ENCODE peak calls at places on chromosomes 5 and 9, in six cellular contexts. K is GM12892, T is HepG2, Q is SK-N-SH, R is H1, S is K562. O is an unnamed sample.

GRCh38 chr9:101601904-101602765 is 7.4 kb upstream of the PPP3R2 start:
- DNase-seq in K (no peak), T (peak; percentile 46), Q (peak; percentile 61), R (no peak), S (peak; percentile 24), O (no peak)

GRCh38 chr9:103977163-103977562 is 116.9 kb upstream of the SMC2 start:
- DNase-seq in K (no peak), T (no peak), Q (no peak), R (no peak), S (no peak), O (no peak)

GRCh38 chr5:29214821-29215220 is 1978.7 kb upstream of the CDH6 start:
- DNase-seq in K (no peak), T (no peak), Q (no peak), R (no peak), S (no peak), O (no peak)

GRCh38 chr9:109652971-109653370 is 127.0 kb upstream of the PALM2AKAP2 start:
- DNase-seq in K (no peak), T (peak; percentile 5), Q (peak; percentile 10), R (no peak), S (no peak), O (no peak)

GRCh38 chr9:95839012-95839411 is 36.5 kb upstream of the ERCC6L2 start:
- DNase-seq in K (no peak), T (no peak), Q (no peak), R (no peak), S (no peak), O (no peak)

GRCh38 chr5:13251623-13252367 is 692.7 kb downstream of the DNAH5 start:
- DNase-seq in K (no peak), T (no peak), Q (no peak), R (no peak), S (no peak), O (no peak)

GRCh38 chr9:133731876-133732321 is 6.3 kb downstream of the SARDH start:
- DNase-seq in K (no peak), T (peak; percentile 60), Q (peak; percentile 81), R (no peak), S (peak; percentile 60), O (no peak)

GRCh38 chr9:129307227-129307970 is 129.3 kb upstream of the IER5L start:
- DNase-seq in K (no peak), T (peak; percentile 30), Q (no peak), R (no peak), S (no peak), O (no peak)

GRCh38 chr9:995776-996175 is 19.3 kb downstream of the DMRT3 start:
- DNase-seq in K (no peak), T (no peak), Q (no peak), R (no peak), S (no peak), O (no peak)

GRCh38 chr9:134455951-134456739 is 129.9 kb downstream of the RXRA start:
- DNase-seq in K (no peak), T (no peak), Q (peak; percentile 77), R (no peak), S (peak; percentile 52), O (peak; percentile 64)

GRCh38 chr5:169142264-169142970 is 158.5 kb downstream of the SLIT3 start:
- DNase-seq in K (no peak), T (no peak), Q (peak; percentile 61), R (no peak), S (no peak), O (no peak)

GRCh38 chr5:1242733-1243486 is 17.7 kb downstream of the SLC6A18 start:
- DNase-seq in K (no peak), T (no peak), Q (no peak), R (no peak), S (no peak), O (no peak)

GRCh38 chr5:36040651-36041536 is 25.8 kb downstream of the UGT3A2 start:
- DNase-seq in K (no peak), T (peak; percentile 5), Q (no peak), R (no peak), S (no peak), O (no peak)

GRCh38 chr5:154673506-154673905 is 81.7 kb upstream of the LARP1 start:
- DNase-seq in K (no peak), T (no peak), Q (no peak), R (no peak), S (no peak), O (no peak)

GRCh38 chr5:166786889-166787288 is 1504.6 kb upstream of the WWC1 start:
- DNase-seq in K (no peak), T (no peak), Q (no peak), R (no peak), S (no peak), O (no peak)

GRCh38 chr5:5430136-5430535 is 7.7 kb downstream of the ICE1 start:
- DNase-seq in K (no peak), T (no peak), Q (no peak), R (no peak), S (no peak), O (no peak)

GRCh38 chr5:123549256-123549904 is 37.4 kb downstream of the CSNK1G3 start:
- DNase-seq in K (peak; percentile 2), T (no peak), Q (no peak), R (no peak), S (no peak), O (no peak)

GRCh38 chr9:788777-789176 is 52.7 kb upstream of the DMRT1 start:
- DNase-seq in K (no peak), T (no peak), Q (no peak), R (no peak), S (no peak), O (no peak)

GRCh38 chr9:124029617-124030016 is 18.0 kb downstream of the LHX2 start:
- DNase-seq in K (no peak), T (no peak), Q (no peak), R (no peak), S (no peak), O (no peak)

GRCh38 chr9:120944434-120945125 is 18.0 kb upstream of the TRAF1 start:
- DNase-seq in K (peak; percentile 59), T (no peak), Q (no peak), R (no peak), S (no peak), O (no peak)

GRCh38 chr5:17619353-17619752 is 9.2 kb downstream of the TAF11L12 start:
- DNase-seq in K (no peak), T (no peak), Q (no peak), R (no peak), S (no peak), O (no peak)

GRCh38 chr5:119435436-119436132 is 16.7 kb upstream of the HSD17B4 start:
- DNase-seq in K (no peak), T (peak; percentile 55), Q (no peak), R (peak; percentile 87), S (peak; percentile 36), O (no peak)

DNA sequence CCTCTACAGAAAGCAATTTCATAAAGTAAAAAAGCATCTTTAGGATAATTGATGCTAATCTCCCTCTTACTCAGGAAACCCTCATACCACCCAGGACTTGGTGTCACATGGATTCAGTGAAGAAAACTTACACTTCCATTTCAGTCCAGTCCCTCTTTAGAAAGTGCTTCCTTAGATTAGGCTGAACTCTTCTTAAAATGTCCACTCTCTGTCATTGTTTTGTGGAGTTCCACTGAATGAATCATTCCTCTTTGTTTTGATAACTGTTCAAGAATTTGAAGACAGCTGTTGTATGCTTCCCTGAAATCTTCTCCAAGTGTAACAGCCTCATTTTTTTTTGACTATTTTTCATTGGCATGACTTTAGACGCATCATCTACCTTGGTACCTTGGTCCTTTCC is 144.0 kb upstream of the ZNF462 start:
- DNase-seq in K (no peak), T (no peak), Q (no peak), R (no peak), S (no peak), O (no peak)
- TF ChIP-seq TAF1 in K (no peak), T (no peak), Q (no peak), R (no peak), S (no peak), O (no peak)

GRCh38 chr5:83368317-83368716 is 103.2 kb upstream of the VCAN start:
- DNase-seq in K (no peak), T (no peak), Q (no peak), R (no peak), S (no peak), O (no peak)
- TF ChIP-seq TAF1 in K (no peak), T (no peak), Q (no peak), R (no peak), S (no peak), O (no peak)

GRCh38 chr5:149473441-149473840 is 77.8 kb downstream of the CSNK1A1 start:
- DNase-seq in K (no peak), T (no peak), Q (no peak), R (no peak), S (no peak), O (no peak)
- TF ChIP-seq TAF1 in K (no peak), T (no peak), Q (no peak), R (no peak), S (no peak), O (no peak)

GRCh38 chr9:128233817-128234406 is 30.7 kb downstream of the DNM1 start:
- DNase-seq in K (no peak), T (no peak), Q (no peak), R (no peak), S (no peak), O (no peak)

GRCh38 chr9:128225770-128226753 is 22.9 kb downstream of the DNM1 start:
- DNase-seq in K (no peak), T (no peak), Q (no peak), R (no peak), S (no peak), O (no peak)

GRCh38 chr9:128232811-128233428 is 29.7 kb downstream of the DNM1 start:
- DNase-seq in K (no peak), T (no peak), Q (no peak), R (no peak), S (no peak), O (no peak)

DNA sequence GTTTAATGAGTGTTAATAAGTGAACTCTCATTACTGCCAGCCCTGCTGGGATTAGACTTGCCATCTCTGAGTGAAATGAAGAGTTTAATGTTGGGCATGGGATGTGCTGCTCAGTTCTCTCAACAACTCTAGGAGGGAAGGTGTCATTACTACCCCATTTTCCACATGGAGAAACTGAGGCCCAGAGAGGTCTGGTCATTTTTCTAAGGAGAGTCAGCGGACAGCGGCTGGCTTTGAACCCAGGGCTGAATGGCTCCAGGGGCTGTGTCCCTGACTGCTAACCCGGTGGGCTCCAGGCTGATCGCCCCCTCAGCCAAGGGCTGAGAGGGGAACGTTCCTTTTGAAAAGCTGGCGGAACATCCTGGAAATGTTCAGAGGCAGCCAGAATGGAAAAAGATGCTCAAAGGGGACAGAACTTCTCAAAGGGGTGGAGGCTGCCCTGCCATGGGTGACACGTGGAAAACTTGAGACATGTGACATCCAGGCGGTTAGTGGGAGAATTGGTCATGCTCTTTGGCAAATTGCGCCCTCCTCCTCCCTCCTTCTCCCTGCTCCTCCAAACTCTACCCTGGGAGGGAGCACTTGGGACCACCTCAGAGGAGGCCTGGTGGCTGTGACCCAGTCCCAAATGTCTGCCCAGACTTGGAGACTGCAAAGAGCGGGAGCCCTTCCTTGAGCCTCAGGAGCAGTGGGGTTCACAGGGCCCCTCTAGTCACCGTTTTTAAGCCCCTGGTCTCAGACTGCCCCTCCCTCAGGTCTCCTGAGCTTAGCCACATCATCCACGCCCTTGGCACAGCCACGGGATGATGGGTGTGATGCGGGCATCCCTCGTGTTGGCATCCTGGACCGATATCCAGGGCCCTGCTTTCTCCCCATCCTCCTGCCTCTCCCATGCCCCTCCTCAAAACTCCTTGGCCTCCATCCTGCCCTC is 28.7 kb downstream of the DNM1 start:
- DNase-seq in K (no peak), T (no peak), Q (no peak), R (no peak), S (no peak), O (no peak)
- TF ChIP-seq TAF1 in K (no peak), T (no peak), Q (no peak), R (no peak), S (no peak), O (no peak)

O was measured in GM12891.